ENCODE peak calls at places on chromosomes 12 and 14, in four cellular contexts. T, M, Y and B are unnamed samples.

GRCh38 chr12:52244615-52244994 is 11.6 kb downstream of the KRT7 start:
- DNase-seq in T (no peak), M (no peak), Y (no peak), B (no peak)

GRCh38 chr12:68521321-68521839 is 89.3 kb upstream of the RAP1B start:
- DNase-seq in T (no peak), M (no peak), Y (no peak), B (no peak)

GRCh38 chr14:45261209-45261608 is 8.2 kb upstream of the MIS18BP1 start:
- DNase-seq in T (no peak), M (no peak), Y (no peak), B (no peak)

GRCh38 chr12:52629251-52630103 is 11.1 kb upstream of the KRT73 start:
- DNase-seq in T (peak), M (no peak), Y (no peak), B (no peak)

GRCh38 chr14:22249775-22250174 is 339.2 kb downstream of the DAD1 start:
- DNase-seq in T (no peak), M (no peak), Y (no peak), B (no peak)

GRCh38 chr14:100147181-100147631 is 12.2 kb downstream of the DEGS2 start:
- DNase-seq in T (peak), M (no peak), Y (no peak), B (peak)

GRCh38 chr14:68369289-68369925 is 423.5 kb downstream of the ZFP36L1 start:
- DNase-seq in T (no peak), M (no peak), Y (peak), B (no peak)

GRCh38 chr12:118436986-118437385 is 60.6 kb downstream of the SUDS3 start:
- DNase-seq in T (no peak), M (no peak), Y (no peak), B (no peak)

GRCh38 chr12:3558854-3559253 is 67.9 kb downstream of the PRMT8 start:
- DNase-seq in T (no peak), M (no peak), Y (no peak), B (no peak)

GRCh38 chr14:59189281-59189821 is 884 bp downstream of the DAAM1 start:
- DNase-seq in T (peak), M (peak), Y (no peak), B (no peak)

GRCh38 chr14:55964081-55964480 is 154.1 kb upstream of the PELI2 start:
- DNase-seq in T (no peak), M (no peak), Y (no peak), B (no peak)

DNA sequence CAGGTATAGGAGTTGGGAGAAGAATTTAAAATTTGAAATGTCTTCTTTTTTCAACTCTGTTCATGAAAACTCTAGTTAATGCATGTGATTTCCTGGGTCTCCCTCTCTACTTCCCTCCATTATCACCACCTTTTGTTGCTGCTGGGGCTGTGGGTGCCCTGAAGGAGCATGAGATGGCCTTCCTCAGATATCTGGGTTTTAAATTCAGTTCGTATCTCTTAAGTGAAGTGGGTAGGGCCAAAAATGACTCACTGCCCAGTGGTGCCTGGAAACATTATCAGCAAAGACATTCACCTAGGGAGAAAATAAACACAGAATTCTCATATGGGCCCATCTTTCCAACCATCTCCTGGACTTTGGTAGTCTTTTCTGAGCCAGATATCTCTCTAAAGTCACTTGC is 234.9 kb upstream of the PLEKHG7 start:
- DNase-seq in T (no peak), M (no peak), Y (no peak), B (no peak)
- TF ChIP-seq POLR2AphosphoS5 in T (no peak), M (no peak), Y (peak), B (peak)

DNA sequence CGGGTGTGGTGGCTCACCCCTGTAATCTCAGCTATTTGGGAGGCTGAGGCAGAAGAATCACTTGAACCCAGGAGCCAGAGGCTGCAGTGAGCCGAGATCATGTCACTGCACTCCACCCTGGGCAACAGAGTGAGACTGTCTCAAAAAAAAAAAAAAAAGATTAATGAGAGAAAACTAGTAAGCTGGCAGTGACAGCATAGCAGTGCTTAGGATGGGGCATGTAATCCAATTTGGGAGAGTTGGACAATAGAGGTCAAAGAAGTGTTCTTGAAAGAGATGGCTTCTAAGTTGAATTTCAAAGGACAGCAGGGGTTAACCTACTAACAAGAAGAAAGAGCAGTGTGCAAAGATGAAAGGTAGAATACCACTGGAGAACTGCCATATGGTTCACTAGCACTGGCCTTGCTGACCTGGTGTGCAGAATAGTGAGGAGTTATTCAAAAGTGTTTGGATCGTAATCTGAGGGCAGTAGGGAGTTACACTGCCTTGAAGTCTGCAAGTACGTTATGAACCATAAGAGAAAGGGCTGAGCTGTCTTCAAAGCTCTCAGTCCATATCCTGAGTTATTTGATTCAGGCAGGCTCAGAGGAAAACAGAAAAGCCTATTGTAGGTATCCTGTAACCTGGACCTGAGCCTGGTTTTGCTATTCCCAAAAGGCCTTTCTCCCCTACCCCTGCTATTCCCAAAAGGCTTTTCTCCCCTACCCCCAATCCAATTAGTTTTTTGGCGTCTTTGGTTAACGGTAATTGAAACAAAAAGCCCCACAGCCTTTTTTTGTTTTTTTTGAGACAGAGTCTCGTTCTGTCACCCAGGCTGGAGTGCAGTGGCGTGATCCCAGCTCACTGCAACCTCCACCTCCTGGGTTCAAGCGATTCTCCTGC is 3.4 kb downstream of the XPOT start:
- DNase-seq in T (no peak), M (no peak), Y (no peak), B (no peak)
- TF ChIP-seq SPI1 in T (no peak), M (no peak), Y (no peak), B (no peak)

DNA sequence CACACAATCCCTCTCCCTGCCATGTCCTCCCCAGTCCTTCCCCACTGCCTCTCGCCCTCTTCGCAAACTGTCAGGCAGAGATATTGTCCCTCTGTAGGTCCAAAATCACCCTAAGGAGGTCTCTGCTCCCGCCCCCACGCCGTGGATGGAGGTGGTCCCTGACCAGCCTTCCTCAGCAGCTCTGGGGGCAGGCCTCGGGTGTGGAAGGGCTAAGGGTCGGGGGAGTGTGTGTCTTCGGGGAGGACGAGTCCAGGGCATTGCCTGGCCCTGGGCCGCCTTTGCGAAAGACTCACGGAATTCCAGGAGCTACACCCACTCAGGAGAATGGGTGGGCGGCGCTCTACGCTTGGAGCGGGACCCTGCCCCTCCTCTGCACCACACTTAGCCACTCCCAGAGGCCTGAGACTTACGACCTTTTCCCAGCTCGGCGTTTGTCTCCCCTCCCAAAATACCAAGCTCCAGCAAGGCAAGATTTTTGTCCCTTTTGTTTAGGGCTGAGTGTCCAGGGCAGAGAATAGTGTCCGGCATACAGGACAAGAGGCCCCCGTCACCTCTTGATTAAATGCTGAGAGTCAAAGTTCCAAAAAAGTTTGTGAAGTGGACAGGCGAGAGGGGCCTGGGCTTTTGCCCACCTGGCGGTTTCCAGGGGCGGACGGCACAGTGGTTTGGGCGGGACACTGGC is 881 bp downstream of the PYGL start:
- DNase-seq in T (no peak), M (peak), Y (no peak), B (no peak)
- TF ChIP-seq POLR2AphosphoS5 in T (no peak), M (no peak), Y (no peak), B (no peak)

GRCh38 chr12:72346331-72346944 is 74.3 kb downstream of the TRHDE start:
- DNase-seq in T (peak), M (peak), Y (peak), B (no peak)
- TF ChIP-seq SPI1 in T (no peak), M (no peak), Y (no peak), B (no peak)

GRCh38 chr12:103908246-103908541 is 22.0 kb upstream of the HSP90B1 start:
- DNase-seq in T (no peak), M (no peak), Y (no peak), B (no peak)

GRCh38 chr12:103908877-103909276 is 21.3 kb upstream of the HSP90B1 start:
- DNase-seq in T (no peak), M (no peak), Y (no peak), B (no peak)

GRCh38 chr12:103913100-103913499 is 17.1 kb upstream of the HSP90B1 start:
- DNase-seq in T (no peak), M (peak), Y (no peak), B (no peak)

GRCh38 chr12:103912069-103912468 is 18.1 kb upstream of the HSP90B1 start:
- DNase-seq in T (no peak), M (no peak), Y (no peak), B (no peak)

GRCh38 chr12:103909811-103910210 is 20.4 kb upstream of the HSP90B1 start:
- DNase-seq in T (no peak), M (no peak), Y (no peak), B (no peak)
- TF ChIP-seq POLR2AphosphoS5 in T (no peak), M (no peak), Y (no peak), B (no peak)

GRCh38 chr14:71602524-71602923 is 329.7 kb upstream of the RGS6 start:
- DNase-seq in T (no peak), M (no peak), Y (no peak), B (no peak)
- TF ChIP-seq SPI1 in T (no peak), M (no peak), Y (no peak), B (no peak)